ENCODE peak calls at places on chromosome 9, in seven cellular contexts. One of them, this sample, is unnamed.

GRCh38 chr9:121833061-121833460 is 181.6 kb downstream of the DAB2IP start:
- DNase-seq in body of pancreas: no peak
- DNase-seq in NCI-H510A treated with DMSO at 0.1 percent for 48 hours: no peak
- DNase-seq in KBM-7: no peak
- DNase-seq in central memory CD4-positive, alpha-beta T cell: no peak
- DNase-seq in IMR-90: no peak
- DNase-seq in fibroblast of mammary gland: no peak
- DNase-seq in this sample: no peak

GRCh38 chr9:96413312-96414221 is 4.6 kb downstream of the ZNF367 start:
- DNase-seq in IMR-90: no peak
- DNase-seq in KBM-7: peak; percentile 90
- DNase-seq in NCI-H510A treated with DMSO at 0.1 percent for 48 hours: no peak
- DNase-seq in central memory CD4-positive, alpha-beta T cell: no peak
- DNase-seq in fibroblast of mammary gland: no peak
- DNase-seq in body of pancreas: no peak
- DNase-seq in this sample: no peak

GRCh38 chr9:114098021-114098659 is 952 bp downstream of the KIF12 start:
- DNase-seq in NCI-H510A treated with DMSO at 0.1 percent for 48 hours: no peak
- DNase-seq in central memory CD4-positive, alpha-beta T cell: no peak
- DNase-seq in fibroblast of mammary gland: no peak
- DNase-seq in body of pancreas: peak; percentile 80
- DNase-seq in IMR-90: no peak
- DNase-seq in KBM-7: peak; percentile 29
- DNase-seq in this sample: no peak

GRCh38 chr9:347667-348292 is 133.1 kb downstream of the DOCK8 start:
- DNase-seq in IMR-90: peak; percentile 41
- DNase-seq in central memory CD4-positive, alpha-beta T cell: no peak
- DNase-seq in body of pancreas: no peak
- DNase-seq in NCI-H510A treated with DMSO at 0.1 percent for 48 hours: peak; percentile 2
- DNase-seq in fibroblast of mammary gland: peak; percentile 46
- DNase-seq in KBM-7: peak; percentile 28
- DNase-seq in this sample: peak; percentile 61

GRCh38 chr9:14554866-14555265 is 138.4 kb downstream of the ZDHHC21 start:
- DNase-seq in KBM-7: no peak
- DNase-seq in fibroblast of mammary gland: peak; percentile 16
- DNase-seq in IMR-90: no peak
- DNase-seq in central memory CD4-positive, alpha-beta T cell: no peak
- DNase-seq in body of pancreas: no peak
- DNase-seq in NCI-H510A treated with DMSO at 0.1 percent for 48 hours: no peak
- DNase-seq in this sample: peak; percentile 18

GRCh38 chr9:18235181-18235908 is 238.6 kb upstream of the ADAMTSL1 start:
- DNase-seq in central memory CD4-positive, alpha-beta T cell: no peak
- DNase-seq in KBM-7: no peak
- DNase-seq in NCI-H510A treated with DMSO at 0.1 percent for 48 hours: no peak
- DNase-seq in body of pancreas: no peak
- DNase-seq in IMR-90: no peak
- DNase-seq in fibroblast of mammary gland: no peak
- DNase-seq in this sample: no peak

GRCh38 chr9:76927540-76928240 is 21.8 kb upstream of the PRUNE2 start:
- DNase-seq in NCI-H510A treated with DMSO at 0.1 percent for 48 hours: no peak
- DNase-seq in central memory CD4-positive, alpha-beta T cell: no peak
- DNase-seq in IMR-90: peak; percentile 31
- DNase-seq in fibroblast of mammary gland: peak; percentile 64
- DNase-seq in body of pancreas: no peak
- DNase-seq in KBM-7: no peak
- DNase-seq in this sample: peak; percentile 27

GRCh38 chr9:110814159-110814558 is 145.6 kb downstream of the MUSK start:
- DNase-seq in KBM-7: no peak
- DNase-seq in central memory CD4-positive, alpha-beta T cell: no peak
- DNase-seq in body of pancreas: no peak
- DNase-seq in IMR-90: peak; percentile 25
- DNase-seq in NCI-H510A treated with DMSO at 0.1 percent for 48 hours: no peak
- DNase-seq in fibroblast of mammary gland: no peak
- DNase-seq in this sample: no peak

GRCh38 chr9:38713426-38713825 is 6.5 kb downstream of the FAM240B start:
- DNase-seq in fibroblast of mammary gland: peak; percentile 96
- DNase-seq in central memory CD4-positive, alpha-beta T cell: no peak
- DNase-seq in KBM-7: no peak
- DNase-seq in body of pancreas: no peak
- DNase-seq in NCI-H510A treated with DMSO at 0.1 percent for 48 hours: no peak
- DNase-seq in IMR-90: peak; percentile 57
- DNase-seq in this sample: peak; percentile 98

GRCh38 chr9:124602204-124602603 is 95.0 kb upstream of the NR5A1 start:
- DNase-seq in body of pancreas: no peak
- DNase-seq in fibroblast of mammary gland: no peak
- DNase-seq in IMR-90: peak; percentile 57
- DNase-seq in central memory CD4-positive, alpha-beta T cell: no peak
- DNase-seq in NCI-H510A treated with DMSO at 0.1 percent for 48 hours: peak; percentile 66
- DNase-seq in KBM-7: no peak
- DNase-seq in this sample: peak; percentile 33

GRCh38 chr9:129464972-129465833 is 155.7 kb downstream of the C9orf50 start:
- DNase-seq in central memory CD4-positive, alpha-beta T cell: no peak
- DNase-seq in IMR-90: peak; percentile 60
- DNase-seq in NCI-H510A treated with DMSO at 0.1 percent for 48 hours: no peak
- DNase-seq in KBM-7: no peak
- DNase-seq in fibroblast of mammary gland: peak; percentile 67
- DNase-seq in body of pancreas: no peak
- DNase-seq in this sample: peak; percentile 60

GRCh38 chr9:27457445-27457844 is 66.6 kb upstream of the IFNK start:
- DNase-seq in central memory CD4-positive, alpha-beta T cell: no peak
- DNase-seq in body of pancreas: peak; percentile 63
- DNase-seq in NCI-H510A treated with DMSO at 0.1 percent for 48 hours: no peak
- DNase-seq in IMR-90: no peak
- DNase-seq in fibroblast of mammary gland: no peak
- DNase-seq in KBM-7: peak; percentile 41
- DNase-seq in this sample: no peak

GRCh38 chr9:14563902-14564578 is 129.2 kb downstream of the ZDHHC21 start:
- DNase-seq in body of pancreas: no peak
- DNase-seq in NCI-H510A treated with DMSO at 0.1 percent for 48 hours: no peak
- DNase-seq in central memory CD4-positive, alpha-beta T cell: no peak
- DNase-seq in KBM-7: no peak
- DNase-seq in fibroblast of mammary gland: no peak
- DNase-seq in IMR-90: no peak
- DNase-seq in this sample: no peak

GRCh38 chr9:134662143-134662876 is 20.7 kb downstream of the COL5A1 start:
- DNase-seq in NCI-H510A treated with DMSO at 0.1 percent for 48 hours: no peak
- DNase-seq in KBM-7: no peak
- DNase-seq in body of pancreas: peak; percentile 30
- DNase-seq in central memory CD4-positive, alpha-beta T cell: no peak
- DNase-seq in IMR-90: peak; percentile 88
- DNase-seq in fibroblast of mammary gland: peak; percentile 93
- DNase-seq in this sample: peak; percentile 90

GRCh38 chr9:122180633-122181032 is 20.9 kb downstream of the MORN5 start:
- DNase-seq in body of pancreas: no peak
- DNase-seq in IMR-90: peak; percentile 88
- DNase-seq in KBM-7: no peak
- DNase-seq in fibroblast of mammary gland: peak; percentile 87
- DNase-seq in central memory CD4-positive, alpha-beta T cell: no peak
- DNase-seq in NCI-H510A treated with DMSO at 0.1 percent for 48 hours: no peak
- DNase-seq in this sample: peak; percentile 93

GRCh38 chr9:90900130-90900529 is 98.5 kb downstream of the SYK start:
- DNase-seq in central memory CD4-positive, alpha-beta T cell: no peak
- DNase-seq in KBM-7: no peak
- DNase-seq in NCI-H510A treated with DMSO at 0.1 percent for 48 hours: no peak
- DNase-seq in IMR-90: peak; percentile 18
- DNase-seq in fibroblast of mammary gland: no peak
- DNase-seq in body of pancreas: no peak
- DNase-seq in this sample: peak; percentile 30

GRCh38 chr9:5455181-5455580 is 4.8 kb downstream of the CD274 start:
- DNase-seq in NCI-H510A treated with DMSO at 0.1 percent for 48 hours: no peak
- DNase-seq in body of pancreas: no peak
- DNase-seq in IMR-90: peak; percentile 83
- DNase-seq in KBM-7: no peak
- DNase-seq in fibroblast of mammary gland: peak; percentile 79
- DNase-seq in central memory CD4-positive, alpha-beta T cell: no peak
- DNase-seq in this sample: peak; percentile 51

GRCh38 chr9:105188746-105189145 is 55.7 kb upstream of the SLC44A1 start:
- DNase-seq in central memory CD4-positive, alpha-beta T cell: no peak
- DNase-seq in fibroblast of mammary gland: no peak
- DNase-seq in KBM-7: no peak
- DNase-seq in NCI-H510A treated with DMSO at 0.1 percent for 48 hours: no peak
- DNase-seq in body of pancreas: no peak
- DNase-seq in IMR-90: no peak
- DNase-seq in this sample: peak; percentile 23

GRCh38 chr9:111038336-111039202 is at the start of gene LPAR1:
- DNase-seq in KBM-7: no peak
- DNase-seq in fibroblast of mammary gland: peak; percentile 66
- DNase-seq in NCI-H510A treated with DMSO at 0.1 percent for 48 hours: no peak
- DNase-seq in IMR-90: peak; percentile 78
- DNase-seq in body of pancreas: peak; percentile 75
- DNase-seq in central memory CD4-positive, alpha-beta T cell: no peak
- DNase-seq in this sample: peak; percentile 66

GRCh38 chr9:93665566-93666278 is 89.3 kb downstream of the PHF2 start:
- DNase-seq in NCI-H510A treated with DMSO at 0.1 percent for 48 hours: no peak
- DNase-seq in body of pancreas: peak; percentile 3
- DNase-seq in fibroblast of mammary gland: no peak
- DNase-seq in KBM-7: no peak
- DNase-seq in central memory CD4-positive, alpha-beta T cell: no peak
- DNase-seq in IMR-90: no peak
- DNase-seq in this sample: no peak

GRCh38 chr9:120928720-120929389 is 2.3 kb upstream of the TRAF1 start:
- DNase-seq in central memory CD4-positive, alpha-beta T cell: peak; percentile 77
- DNase-seq in NCI-H510A treated with DMSO at 0.1 percent for 48 hours: peak; percentile 57
- DNase-seq in IMR-90: no peak
- DNase-seq in body of pancreas: peak; percentile 85
- DNase-seq in KBM-7: peak; percentile 64
- DNase-seq in fibroblast of mammary gland: no peak
- DNase-seq in this sample: peak; percentile 45

This sample was measured in choroid plexus epithelial cell.